ENCODE peak calls at places on chromosomes 1 and 21, in ten cellular contexts. R is RWPE1, J is endodermal cell, A is cardiac fibroblast, E is left ventricle myocardium inferior, C is kidney epithelial cell, L is cardiac muscle cell, V is fibroblast of mammary gland, T is endothelial cell, X is GM10248. M is an unnamed sample.

GRCh38 chr1:164733070-164733469 is 174.1 kb downstream of the PBX1 start:
- DNase-seq in C (peak), E (no peak), T (no peak), V (peak), A (peak), L (no peak), X (no peak), R (no peak), J (no peak), M (no peak)

GRCh38 chr1:228098323-228098931 is 4.7 kb downstream of the C1orf35 start:
- DNase-seq in E (no peak), X (peak), R (no peak), A (no peak), T (no peak), L (no peak), V (no peak), J (peak), C (no peak), M (no peak)

GRCh38 chr21:42398414-42399030 is 2.7 kb upstream of the TMPRSS3 start:
- DNase-seq in V (no peak), C (no peak), X (no peak), L (no peak), R (no peak), E (no peak), T (no peak), A (no peak), J (no peak), M (no peak)

GRCh38 chr1:182278144-182279054 is 113.2 kb downstream of the GLUL start:
- DNase-seq in A (no peak), L (no peak), X (no peak), E (no peak), T (no peak), C (no peak), J (no peak), V (no peak), R (no peak), M (no peak)

GRCh38 chr1:96464159-96464558 is 257.4 kb upstream of the PTBP2 start:
- DNase-seq in T (no peak), A (no peak), J (no peak), R (no peak), X (no peak), L (no peak), V (no peak), E (no peak), C (no peak), M (no peak)

GRCh38 chr1:178768423-178768822 is 43.4 kb downstream of the RALGPS2 start:
- DNase-seq in R (no peak), A (peak), X (peak), L (peak), J (peak), V (peak), E (no peak), C (no peak), T (no peak), M (no peak)

GRCh38 chr1:247299723-247300381 is 31.8 kb downstream of the ZNF496 start:
- DNase-seq in L (no peak), T (no peak), R (no peak), V (no peak), X (no peak), J (no peak), E (no peak), C (no peak), A (no peak), M (no peak)

GRCh38 chr1:44019398-44020044 is 11.7 kb downstream of the SLC6A9 start:
- DNase-seq in R (no peak), E (no peak), J (no peak), X (no peak), T (no peak), L (no peak), V (no peak), A (no peak), C (no peak), M (no peak)

GRCh38 chr1:167548059-167548932 is 5.3 kb downstream of the CREG1 start:
- DNase-seq in L (no peak), T (no peak), A (peak), E (no peak), J (no peak), V (peak), X (no peak), C (no peak), R (no peak), M (no peak)

GRCh38 chr1:6795661-6796060 is 10.4 kb downstream of the CAMTA1 start:
- DNase-seq in J (no peak), E (no peak), V (peak), R (no peak), X (no peak), L (no peak), T (no peak), A (peak), C (no peak), M (no peak)

GRCh38 chr1:152884966-152885624 is 7.0 kb downstream of the SMCP start:
- DNase-seq in V (peak), R (no peak), E (no peak), J (no peak), X (no peak), L (no peak), C (no peak), A (no peak), T (no peak), M (no peak)

GRCh38 chr21:35485364-35485763 is 436.3 kb upstream of the RUNX1 start:
- DNase-seq in J (no peak), A (no peak), E (no peak), X (no peak), L (no peak), C (no peak), T (no peak), R (no peak), V (no peak), M (no peak)

GRCh38 chr1:89530690-89531089 is 6.1 kb downstream of the LRRC8B start:
- DNase-seq in L (no peak), X (no peak), A (no peak), C (no peak), J (peak), R (no peak), E (no peak), T (no peak), V (no peak), M (no peak)

GRCh38 chr1:183733610-183734219 is 71.2 kb upstream of the RGL1 start:
- DNase-seq in C (no peak), E (no peak), V (no peak), R (no peak), J (no peak), A (no peak), L (peak), T (no peak), X (no peak), M (no peak)

GRCh38 chr1:45545019-45545493 is 5.6 kb upstream of the AKR1A1 start:
- DNase-seq in A (no peak), C (no peak), L (no peak), T (no peak), X (peak), V (no peak), E (no peak), J (no peak), R (no peak), M (no peak)

GRCh38 chr1:186792870-186793581 is 35.7 kb upstream of the PLA2G4A start:
- DNase-seq in A (peak), C (peak), L (no peak), J (no peak), X (no peak), E (no peak), T (no peak), R (peak), V (no peak), M (no peak)

GRCh38 chr1:212213754-212214153 is 71.5 kb upstream of the PPP2R5A start:
- DNase-seq in X (no peak), A (no peak), C (no peak), E (no peak), V (no peak), J (no peak), R (no peak), T (no peak), L (no peak), M (no peak)

GRCh38 chr1:41513388-41513745 is 28.9 kb upstream of the EDN2 start:
- DNase-seq in L (no peak), C (no peak), A (no peak), T (peak), V (no peak), X (no peak), E (no peak), J (peak), R (no peak), M (no peak)

GRCh38 chr1:211493133-211493864 is 1.3 kb upstream of the RD3 start:
- DNase-seq in T (no peak), V (no peak), J (no peak), R (no peak), L (no peak), A (no peak), C (no peak), E (no peak), X (no peak), M (no peak)

GRCh38 chr1:173122344-173122880 is 71.7 kb upstream of the TNFSF18 start:
- DNase-seq in R (no peak), E (no peak), T (no peak), V (peak), A (peak), L (no peak), J (no peak), X (no peak), C (no peak), M (no peak)

GRCh38 chr1:192788184-192788583 is 20.7 kb upstream of the RGS2 start:
- DNase-seq in E (no peak), T (peak), C (peak), A (peak), V (peak), R (peak), X (no peak), J (no peak), L (peak), M (no peak)

GRCh38 chr1:27143408-27143807 is 11.5 kb downstream of the SLC9A1 start:
- DNase-seq in L (no peak), R (no peak), T (no peak), J (no peak), C (no peak), X (no peak), V (no peak), A (peak), E (no peak), M (no peak)

GRCh38 chr1:155043793-155044192 is 7.3 kb upstream of the ADAM15 start:
- DNase-seq in V (no peak), E (no peak), L (no peak), R (no peak), A (no peak), T (no peak), J (no peak), X (no peak), C (no peak), M (no peak)

GRCh38 chr1:155040358-155041093 is 6.9 kb downstream of the DCST1 start:
- DNase-seq in V (no peak), R (no peak), L (no peak), C (no peak), E (no peak), J (no peak), T (no peak), X (no peak), A (no peak), M (no peak)

GRCh38 chr1:155044812-155045690 is 6.1 kb upstream of the ADAM15 start:
- DNase-seq in J (peak), C (peak), V (peak), A (peak), L (peak), T (peak), E (peak), R (peak), X (peak), M (peak)

GRCh38 chr1:155042789-155043188 is 8.3 kb upstream of the ADAM15 start:
- DNase-seq in X (no peak), V (no peak), L (no peak), R (no peak), C (no peak), T (no peak), J (no peak), E (no peak), A (no peak), M (no peak)

DNA sequence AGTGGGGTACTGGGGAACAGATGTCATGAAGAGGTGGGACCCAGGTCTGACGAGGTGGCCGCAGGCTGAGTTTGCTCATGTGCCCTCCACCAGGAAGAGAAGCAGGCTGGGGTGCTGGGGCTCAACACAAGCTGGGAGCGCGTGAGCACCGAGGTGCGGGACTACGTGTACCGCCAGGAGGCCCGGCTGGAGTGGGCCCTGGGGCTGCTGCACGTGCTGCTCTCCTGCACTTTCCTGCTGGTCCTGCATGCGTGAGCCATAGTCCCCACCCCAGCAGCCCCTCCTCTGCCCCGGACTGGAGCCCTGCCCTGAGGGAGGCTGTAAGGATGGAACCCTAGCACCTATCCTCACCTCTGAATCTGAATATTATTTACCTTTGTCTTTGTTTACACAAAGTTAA is 7.9 kb upstream of the ADAM15 start:
- DNase-seq in J (no peak), C (no peak), X (no peak), V (no peak), A (no peak), E (no peak), L (no peak), T (no peak), R (no peak), M (no peak)
- TF ChIP-seq CTCF in J (no peak), C (no peak), X (no peak), V (no peak), A (no peak), E (no peak), L (no peak), T (no peak), R (no peak), M (no peak)

GRCh38 chr1:206814716-206815341 is 42.5 kb upstream of the IL10 start:
- DNase-seq in R (no peak), A (no peak), T (no peak), L (no peak), V (peak), E (peak), J (no peak), X (no peak), C (peak), M (no peak)

GRCh38 chr1:206808615-206809014 is 36.3 kb upstream of the IL10 start:
- DNase-seq in J (peak), T (peak), E (no peak), A (peak), V (peak), C (no peak), R (no peak), L (peak), X (no peak), M (peak)

GRCh38 chr1:206805357-206805756 is 33.1 kb upstream of the IL10 start:
- DNase-seq in X (no peak), R (no peak), J (no peak), E (no peak), C (no peak), L (no peak), A (no peak), T (no peak), V (no peak), M (no peak)

GRCh38 chr1:206812456-206812855 is 40.2 kb upstream of the IL10 start:
- DNase-seq in X (no peak), E (no peak), J (no peak), T (no peak), V (no peak), A (no peak), R (no peak), C (no peak), L (no peak), M (no peak)

DNA sequence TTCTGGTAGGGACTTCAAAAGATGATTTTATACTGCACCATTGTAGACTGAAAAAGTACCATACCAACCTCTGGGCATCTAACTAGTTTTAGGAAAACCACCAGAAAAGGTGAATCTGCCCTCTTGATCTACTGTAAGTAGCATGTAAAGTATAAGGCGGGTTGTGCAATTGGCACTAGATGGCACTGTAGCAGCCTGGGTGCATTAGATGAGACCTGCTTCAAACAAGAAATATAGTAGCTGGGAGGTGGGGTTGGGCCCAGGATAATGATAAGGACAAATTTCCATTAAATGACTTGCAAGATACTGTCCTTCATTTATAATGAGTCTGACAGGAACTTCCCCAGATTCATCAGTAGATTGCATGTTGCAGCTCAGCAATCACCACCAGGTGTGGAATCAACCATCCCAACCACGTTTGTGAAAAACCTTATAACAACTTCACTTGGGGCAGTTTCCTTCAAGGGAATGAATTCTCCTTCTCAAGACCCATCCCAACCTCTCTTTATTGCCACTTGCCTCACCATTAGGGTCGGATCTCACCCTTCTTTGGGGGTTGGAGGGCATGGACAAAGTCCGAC is 37.3 kb upstream of the IL10 start:
- DNase-seq in C (no peak), R (peak), L (peak), V (peak), X (no peak), T (peak), A (peak), J (peak), E (no peak), M (no peak)
- TF ChIP-seq CTCF in C (peak), R (peak), L (peak), V (peak), X (peak), T (no peak), A (peak), J (peak), E (peak), M (peak)

GRCh38 chr1:162973381-162973795 is 95.8 kb upstream of the RGS4 start:
- DNase-seq in V (peak), A (peak), C (peak), X (no peak), L (no peak), J (no peak), E (no peak), R (peak), T (no peak), M (no peak)
- TF ChIP-seq CTCF in V (no peak), A (no peak), C (no peak), X (no peak), L (no peak), J (no peak), E (no peak), R (no peak), T (no peak), M (no peak)

GRCh38 chr1:194296201-194296600 is 1109.8 kb upstream of the B3GALT2 start:
- DNase-seq in E (no peak), J (no peak), A (no peak), C (no peak), R (no peak), L (no peak), T (no peak), X (no peak), V (no peak), M (no peak)

GRCh38 chr1:194297999-194298598 is 1111.7 kb upstream of the B3GALT2 start:
- DNase-seq in V (no peak), C (no peak), T (no peak), L (no peak), E (no peak), X (no peak), A (no peak), R (no peak), J (no peak), M (no peak)

GRCh38 chr1:194294006-194294405 is 1107.6 kb upstream of the B3GALT2 start:
- DNase-seq in L (no peak), T (no peak), J (peak), A (no peak), R (no peak), C (no peak), X (no peak), V (no peak), E (no peak), M (no peak)

GRCh38 chr1:194295690-194296089 is 1109.3 kb upstream of the B3GALT2 start:
- DNase-seq in J (peak), E (no peak), A (peak), C (no peak), T (peak), X (peak), L (peak), V (no peak), R (no peak), M (no peak)

DNA sequence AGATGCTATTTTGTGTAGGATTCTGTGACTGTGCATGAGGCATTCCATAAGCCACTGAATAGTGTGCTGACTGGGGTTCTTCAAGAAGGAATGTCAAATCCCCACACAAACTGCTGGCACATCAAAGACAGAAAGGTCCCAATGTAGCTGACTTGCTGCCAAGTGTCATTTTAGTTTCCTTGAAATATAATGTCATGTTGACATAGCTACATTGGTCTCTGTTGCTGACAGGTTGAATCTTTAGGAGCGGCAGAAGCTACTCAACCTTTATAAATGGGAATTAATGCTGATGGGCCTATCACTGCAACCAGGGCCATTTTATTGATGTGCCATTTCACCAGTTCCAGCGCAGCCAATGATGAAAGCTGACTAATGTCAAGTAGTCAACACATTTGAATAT is 1110.7 kb upstream of the B3GALT2 start:
- DNase-seq in T (no peak), V (no peak), X (no peak), R (no peak), A (no peak), L (no peak), C (no peak), E (no peak), J (no peak), M (no peak)
- TF ChIP-seq CTCF in T (no peak), V (no peak), X (no peak), R (no peak), A (no peak), L (no peak), C (no peak), E (no peak), J (no peak), M (no peak)